ENCODE peak calls at places on chromosomes 2 and 18, in nine cellular contexts. I is breast epithelium, A is tibial nerve, G is OCI-LY7, H is DND-41, C is upper lobe of right lung, T is prostate gland, J is lung, W is astrocyte. E is an unnamed sample. For H3K4me1, the result is how much of the 10 kb centered on the place peaks cover.

GRCh38 chr18:21538230-21538629 is 62.3 kb downstream of the ESCO1 start:
- DNase-seq in I (no peak), A (no peak), G (no peak), H (no peak), C (no peak), T (no peak), J (no peak), W (peak), E (no peak)

GRCh38 chr2:53018830-53019425 is 748.7 kb upstream of the CHAC2 start:
- DNase-seq in I (no peak), A (no peak), G (no peak), H (no peak), C (no peak), T (no peak), J (no peak), W (no peak), E (no peak)

GRCh38 chr18:12478269-12479057 is 70.7 kb downstream of the PRELID3A start:
- DNase-seq in I (no peak), A (no peak), G (no peak), H (no peak), C (no peak), T (no peak), J (no peak), W (no peak), E (no peak)

GRCh38 chr2:110650346-110650745 is 27.5 kb downstream of the BUB1 start:
- DNase-seq in I (no peak), A (no peak), G (no peak), H (no peak), C (no peak), T (no peak), J (no peak), W (no peak), E (no peak)

GRCh38 chr18:58230438-58231179 is 186.6 kb downstream of the NEDD4L start:
- DNase-seq in I (peak), A (no peak), G (no peak), H (no peak), C (no peak), T (peak), J (no peak), W (no peak), E (no peak)

GRCh38 chr18:73739098-73739497 is 408.5 kb downstream of the FBXO15 start:
- DNase-seq in I (no peak), A (no peak), G (no peak), H (no peak), C (no peak), T (no peak), J (no peak), W (peak), E (no peak)

GRCh38 chr18:48867978-48868377 is 82.8 kb downstream of the SMAD7 start:
- DNase-seq in I (no peak), A (no peak), G (no peak), H (no peak), C (no peak), T (no peak), J (no peak), W (no peak), E (no peak)

GRCh38 chr2:28352726-28353125 is 39.9 kb upstream of the FOSL2 start:
- DNase-seq in I (no peak), A (no peak), G (no peak), H (no peak), C (peak), T (no peak), J (no peak), W (no peak), E (no peak)

GRCh38 chr2:158359846-158360245 is 96.7 kb downstream of the CCDC148 start:
- DNase-seq in I (no peak), A (no peak), G (no peak), H (no peak), C (no peak), T (no peak), J (no peak), W (peak), E (no peak)

GRCh38 chr2:188524519-188525113 is 232.9 kb downstream of the GULP1 start:
- DNase-seq in I (no peak), A (peak), G (peak), H (peak), C (no peak), T (peak), J (no peak), W (peak), E (no peak)

GRCh38 chr2:215031330-215031729 is 107.1 kb downstream of the ABCA12 start:
- DNase-seq in I (no peak), A (no peak), G (no peak), H (no peak), C (no peak), T (no peak), J (no peak), W (no peak), E (no peak)

GRCh38 chr2:104944495-104944894 is 90.6 kb downstream of the POU3F3 start:
- DNase-seq in I (no peak), A (no peak), G (peak), H (no peak), C (no peak), T (no peak), J (no peak), W (peak), E (no peak)

GRCh38 chr2:219073413-219074129 is 12.8 kb upstream of the IHH start:
- DNase-seq in I (no peak), A (no peak), G (peak), H (peak), C (no peak), T (peak), J (peak), W (peak), E (no peak)

GRCh38 chr2:23385748-23386421 is 906 bp downstream of the KLHL29 start:
- DNase-seq in I (no peak), A (no peak), G (no peak), H (no peak), C (peak), T (no peak), J (no peak), W (no peak), E (no peak)

GRCh38 chr18:74946646-74947045 is 262.3 kb downstream of the PTGR3 start:
- DNase-seq in I (no peak), A (no peak), G (no peak), H (no peak), C (no peak), T (no peak), J (no peak), W (no peak), E (no peak)

GRCh38 chr2:185734658-185735057 is 3.9 kb upstream of the FSIP2 start:
- DNase-seq in I (no peak), A (no peak), G (no peak), H (no peak), C (no peak), T (no peak), J (no peak), W (no peak), E (no peak)

GRCh38 chr2:185736210-185736609 is 2.4 kb upstream of the FSIP2 start:
- DNase-seq in I (no peak), A (no peak), G (no peak), H (no peak), C (no peak), T (no peak), J (no peak), W (no peak), E (no peak)

DNA sequence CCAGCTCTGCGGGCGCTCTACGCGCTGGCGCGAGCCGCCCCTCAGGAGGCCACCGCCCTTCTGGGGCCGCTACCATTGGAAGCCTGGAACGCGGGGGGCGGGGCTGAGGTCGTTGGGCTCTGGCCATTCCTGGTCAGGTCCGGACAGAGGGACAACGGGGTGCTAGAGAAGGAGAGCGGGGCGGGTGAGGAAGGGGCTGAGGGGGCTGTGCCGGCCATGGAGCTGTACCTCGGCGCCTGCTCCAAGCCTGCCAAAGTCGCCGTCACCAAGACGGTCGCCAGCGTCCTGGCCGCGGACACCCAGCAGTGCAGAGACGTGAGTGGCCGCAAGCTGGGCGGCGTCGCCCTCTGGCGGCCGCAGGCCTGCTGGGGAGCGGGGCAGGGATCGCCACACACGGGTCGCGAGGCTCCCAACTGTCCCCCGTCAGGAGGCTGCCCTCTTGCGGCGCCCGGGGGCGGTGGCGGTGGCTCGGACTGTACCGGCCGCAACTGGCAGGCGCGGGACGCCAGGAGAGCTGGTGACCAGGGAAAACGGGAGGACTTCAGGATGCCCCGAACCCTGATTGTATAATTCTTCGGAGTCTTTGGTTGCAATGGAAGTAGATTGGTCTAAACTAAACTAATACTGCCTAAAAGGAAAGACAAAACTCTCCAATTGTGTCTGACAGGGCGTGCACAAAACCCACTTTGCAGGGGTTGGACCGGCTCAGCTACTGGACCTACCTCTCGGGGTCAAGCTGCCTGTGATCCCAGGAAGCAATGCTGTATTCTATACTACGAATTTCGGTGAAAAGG is at the start of gene FSIP2:
- DNase-seq in I (no peak), A (peak), G (no peak), H (no peak), C (peak), T (peak), J (peak), W (peak), E (peak)
- TF ChIP-seq CTCF in I (peak), A (peak), G (no peak), H (no peak), C (peak), T (peak), J (no peak), W (peak), E (peak)

DNA sequence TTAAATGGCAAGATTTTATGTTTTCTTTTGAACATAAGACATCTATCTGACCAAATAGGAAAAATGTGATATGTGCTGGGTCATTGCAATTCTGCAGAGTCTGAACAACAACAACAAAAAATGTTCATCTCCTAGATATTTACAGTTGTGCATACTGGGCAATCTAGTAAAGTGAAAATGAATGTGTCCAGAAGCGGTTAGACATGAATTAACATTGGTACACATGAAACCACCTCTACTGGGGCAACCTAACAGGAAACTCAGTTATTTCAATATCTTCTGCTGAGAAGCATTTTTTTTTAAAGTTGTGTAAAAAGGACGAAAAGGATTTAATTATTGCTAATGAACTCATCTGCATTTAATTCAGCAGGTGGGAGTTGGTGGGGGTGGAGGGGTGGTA is 76.9 kb downstream of the DHRS9 start:
- DNase-seq in I (no peak), A (no peak), G (no peak), H (no peak), C (no peak), T (no peak), J (no peak), W (no peak), E (no peak)
- H3K4me1 ChIP-seq in I (under half), A (under half), G (under half), H (under half), C (under half), T (under half), J (under half), W (under half), E (under half)

DNA sequence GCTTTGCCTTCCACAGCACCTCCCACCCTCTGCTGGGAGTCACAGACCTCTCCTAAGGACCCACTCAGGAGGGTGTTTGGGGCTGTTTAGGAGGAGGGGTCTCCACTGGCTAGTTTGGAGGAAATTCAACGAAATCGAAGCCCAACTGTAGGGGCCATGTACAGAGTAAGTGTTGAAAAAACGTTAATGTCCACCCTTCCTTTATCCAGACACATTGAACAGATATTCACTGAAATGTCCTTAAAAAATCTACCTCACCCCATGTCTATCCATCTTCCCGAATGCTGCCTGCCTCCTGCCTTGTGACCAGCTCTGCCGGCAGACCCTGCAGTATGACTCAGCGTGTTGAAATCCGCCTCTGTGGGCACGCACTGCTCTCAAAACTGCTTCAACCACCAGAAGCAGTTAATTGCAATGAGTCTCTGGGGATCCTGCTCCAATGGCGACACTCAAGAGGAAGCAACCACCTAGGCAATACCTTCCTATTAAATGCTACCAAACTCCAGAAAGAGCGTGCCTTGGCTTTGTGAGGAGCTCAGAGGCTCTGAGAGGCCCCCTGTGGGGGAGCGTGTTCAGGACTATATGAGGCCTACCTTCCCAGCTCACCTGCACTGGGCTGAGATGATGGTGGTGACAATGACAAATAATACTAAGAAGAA is 61.4 kb upstream of the RTN4 start:
- DNase-seq in I (no peak), A (peak), G (no peak), H (peak), C (peak), T (no peak), J (peak), W (peak), E (peak)
- H3K4me3 ChIP-seq in I (no peak), A (no peak), G (no peak), H (no peak), C (no peak), T (no peak), J (no peak), W (peak), E (no peak)

GRCh38 chr2:213152888-213153287 is 1.5 kb upstream of the IKZF2 start:
- DNase-seq in I (no peak), A (no peak), G (no peak), H (no peak), C (no peak), T (no peak), J (no peak), W (no peak), E (no peak)

GRCh38 chr2:213151437-213152064 is at the start of gene IKZF2:
- DNase-seq in I (peak), A (peak), G (peak), H (peak), C (peak), T (peak), J (peak), W (peak), E (peak)

GRCh38 chr2:213149949-213150314 is 1.5 kb downstream of the IKZF2 start:
- DNase-seq in I (no peak), A (no peak), G (peak), H (no peak), C (no peak), T (no peak), J (no peak), W (no peak), E (no peak)

GRCh38 chr2:213150315-213150951 is 979 bp downstream of the IKZF2 start:
- DNase-seq in I (no peak), A (peak), G (peak), H (peak), C (no peak), T (peak), J (peak), W (peak), E (no peak)

GRCh38 chr2:213152065-213152794 is 818 bp upstream of the IKZF2 start:
- DNase-seq in I (peak), A (peak), G (peak), H (no peak), C (peak), T (peak), J (peak), W (peak), E (peak)
- TF ChIP-seq CTCF in I (no peak), A (peak), G (peak), H (peak), C (peak), T (peak), J (peak), W (no peak), E (peak)

GRCh38 chr2:149020432-149020851 is 18.1 kb upstream of the LYPD6B start:
- DNase-seq in I (peak), A (no peak), G (peak), H (no peak), C (no peak), T (peak), J (peak), W (no peak), E (no peak)
- H3K4me1 ChIP-seq in I (under half), A (under half), G (half or more), H (under half), C (under half), T (under half), J (under half), W (under half), E (under half)

GRCh38 chr2:127419112-127419430 is 844 bp downstream of the PROC start:
- DNase-seq in I (no peak), A (no peak), G (no peak), H (no peak), C (no peak), T (no peak), J (no peak), W (no peak), E (no peak)

GRCh38 chr2:127418300-127419111 is at the start of gene PROC:
- DNase-seq in I (no peak), A (no peak), G (no peak), H (no peak), C (peak), T (no peak), J (no peak), W (no peak), E (no peak)

GRCh38 chr2:127421116-127421800 is 3.0 kb downstream of the PROC start:
- DNase-seq in I (peak), A (no peak), G (no peak), H (no peak), C (no peak), T (no peak), J (no peak), W (no peak), E (no peak)

GRCh38 chr2:127420039-127420864 is 2.0 kb downstream of the PROC start:
- DNase-seq in I (peak), A (no peak), G (no peak), H (no peak), C (peak), T (no peak), J (no peak), W (no peak), E (no peak)

DNA sequence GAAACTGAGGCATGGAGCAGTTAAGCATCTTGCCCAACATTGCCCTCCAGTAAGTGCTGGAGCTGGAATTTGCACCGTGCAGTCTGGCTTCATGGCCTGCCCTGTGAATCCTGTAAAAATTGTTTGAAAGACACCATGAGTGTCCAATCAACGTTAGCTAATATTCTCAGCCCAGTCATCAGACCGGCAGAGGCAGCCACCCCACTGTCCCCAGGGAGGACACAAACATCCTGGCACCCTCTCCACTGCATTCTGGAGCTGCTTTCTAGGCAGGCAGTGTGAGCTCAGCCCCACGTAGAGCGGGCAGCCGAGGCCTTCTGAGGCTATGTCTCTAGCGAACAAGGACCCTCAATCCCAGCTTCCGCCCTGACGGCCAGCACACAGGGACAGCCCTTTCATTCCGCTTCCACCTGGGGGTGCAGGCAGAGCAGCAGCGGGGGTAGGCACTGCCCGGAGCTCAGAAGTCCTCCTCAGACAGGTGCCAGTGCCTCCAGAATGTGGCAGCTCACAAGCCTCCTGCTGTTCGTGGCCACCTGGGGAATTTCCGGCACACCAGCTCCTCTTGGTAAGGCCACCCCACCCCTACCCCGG is 1.3 kb downstream of the PROC start:
- DNase-seq in I (peak), A (no peak), G (no peak), H (no peak), C (peak), T (no peak), J (no peak), W (no peak), E (peak)
- H3K4me3 ChIP-seq in I (no peak), A (no peak), G (no peak), H (no peak), C (no peak), T (no peak), J (no peak), W (no peak), E (no peak)